ENCODE peak calls at places on chromosomes 16 and 17, in five cellular contexts. One of them, this sample, is unnamed.

GRCh38 chr17:31416503-31416923 is 25.0 kb downstream of the RAB11FIP4 start:
- ATAC-seq in Panc1: peak; percentile 73
- ATAC-seq in lower lobe of right lung: no peak
- ATAC-seq in right cardiac atrium: peak; percentile 83
- ATAC-seq in body of pancreas: no peak
- ATAC-seq in this sample: no peak

GRCh38 chr17:43816336-43817320 is 16.3 kb downstream of the MPP3 start:
- ATAC-seq in lower lobe of right lung: peak; percentile 5
- ATAC-seq in right cardiac atrium: peak; percentile 2
- ATAC-seq in body of pancreas: no peak
- ATAC-seq in Panc1: no peak
- ATAC-seq in this sample: no peak

GRCh38 chr16:84360170-84360569 is 8.2 kb upstream of the ATP2C2 start:
- ATAC-seq in Panc1: no peak
- ATAC-seq in lower lobe of right lung: no peak
- ATAC-seq in right cardiac atrium: no peak
- ATAC-seq in body of pancreas: no peak
- ATAC-seq in this sample: no peak

GRCh38 chr16:55832788-55833583 is at the start of gene CES1:
- ATAC-seq in body of pancreas: peak; percentile 53
- ATAC-seq in right cardiac atrium: peak; percentile 83
- ATAC-seq in lower lobe of right lung: peak; percentile 88
- ATAC-seq in Panc1: peak; percentile 76
- ATAC-seq in this sample: peak; percentile 62

GRCh38 chr16:88784074-88784855 is 755 bp downstream of the PIEZO1 start:
- ATAC-seq in lower lobe of right lung: peak; percentile 77
- ATAC-seq in Panc1: peak; percentile 46
- ATAC-seq in body of pancreas: peak; percentile 80
- ATAC-seq in right cardiac atrium: peak; percentile 83
- ATAC-seq in this sample: peak; percentile 71

GRCh38 chr16:57899771-57900661 is 70.9 kb downstream of the CNGB1 start:
- ATAC-seq in lower lobe of right lung: peak; percentile 81
- ATAC-seq in body of pancreas: peak; percentile 64
- ATAC-seq in right cardiac atrium: peak; percentile 75
- ATAC-seq in Panc1: peak; percentile 74
- ATAC-seq in this sample: peak; percentile 50

GRCh38 chr16:53131050-53131362 is 76.2 kb downstream of the CHD9 start:
- ATAC-seq in body of pancreas: peak; percentile 0
- ATAC-seq in right cardiac atrium: no peak
- ATAC-seq in lower lobe of right lung: no peak
- ATAC-seq in Panc1: no peak
- ATAC-seq in this sample: no peak

GRCh38 chr17:49576121-49576905 is 642 bp downstream of the NXPH3 start:
- ATAC-seq in Panc1: peak; percentile 71
- ATAC-seq in right cardiac atrium: peak; percentile 61
- ATAC-seq in lower lobe of right lung: peak; percentile 61
- ATAC-seq in body of pancreas: peak; percentile 40
- ATAC-seq in this sample: peak; percentile 58

GRCh38 chr17:73494955-73495349 is 149.3 kb downstream of the SDK2 start:
- ATAC-seq in body of pancreas: no peak
- ATAC-seq in Panc1: no peak
- ATAC-seq in right cardiac atrium: no peak
- ATAC-seq in lower lobe of right lung: no peak
- ATAC-seq in this sample: no peak

GRCh38 chr16:17397499-17397891 is 73.3 kb downstream of the XYLT1 start:
- ATAC-seq in body of pancreas: peak; percentile 67
- ATAC-seq in Panc1: no peak
- ATAC-seq in lower lobe of right lung: peak; percentile 91
- ATAC-seq in right cardiac atrium: peak; percentile 89
- ATAC-seq in this sample: peak; percentile 69

GRCh38 chr17:40452074-40452787 is 9.0 kb downstream of the IGFBP4 start:
- ATAC-seq in right cardiac atrium: peak; percentile 58
- ATAC-seq in body of pancreas: no peak
- ATAC-seq in lower lobe of right lung: no peak
- ATAC-seq in Panc1: no peak
- ATAC-seq in this sample: peak; percentile 55

GRCh38 chr17:44170135-44170498 is 387 bp upstream of the ASB16 start:
- ATAC-seq in right cardiac atrium: peak; percentile 9
- ATAC-seq in Panc1: no peak
- ATAC-seq in body of pancreas: peak; percentile 3
- ATAC-seq in lower lobe of right lung: no peak
- ATAC-seq in this sample: no peak

GRCh38 chr17:77571562-77571981 is 386.9 kb upstream of the TNRC6C start:
- ATAC-seq in right cardiac atrium: peak; percentile 37
- ATAC-seq in body of pancreas: no peak
- ATAC-seq in Panc1: no peak
- ATAC-seq in lower lobe of right lung: no peak
- ATAC-seq in this sample: no peak

DNA sequence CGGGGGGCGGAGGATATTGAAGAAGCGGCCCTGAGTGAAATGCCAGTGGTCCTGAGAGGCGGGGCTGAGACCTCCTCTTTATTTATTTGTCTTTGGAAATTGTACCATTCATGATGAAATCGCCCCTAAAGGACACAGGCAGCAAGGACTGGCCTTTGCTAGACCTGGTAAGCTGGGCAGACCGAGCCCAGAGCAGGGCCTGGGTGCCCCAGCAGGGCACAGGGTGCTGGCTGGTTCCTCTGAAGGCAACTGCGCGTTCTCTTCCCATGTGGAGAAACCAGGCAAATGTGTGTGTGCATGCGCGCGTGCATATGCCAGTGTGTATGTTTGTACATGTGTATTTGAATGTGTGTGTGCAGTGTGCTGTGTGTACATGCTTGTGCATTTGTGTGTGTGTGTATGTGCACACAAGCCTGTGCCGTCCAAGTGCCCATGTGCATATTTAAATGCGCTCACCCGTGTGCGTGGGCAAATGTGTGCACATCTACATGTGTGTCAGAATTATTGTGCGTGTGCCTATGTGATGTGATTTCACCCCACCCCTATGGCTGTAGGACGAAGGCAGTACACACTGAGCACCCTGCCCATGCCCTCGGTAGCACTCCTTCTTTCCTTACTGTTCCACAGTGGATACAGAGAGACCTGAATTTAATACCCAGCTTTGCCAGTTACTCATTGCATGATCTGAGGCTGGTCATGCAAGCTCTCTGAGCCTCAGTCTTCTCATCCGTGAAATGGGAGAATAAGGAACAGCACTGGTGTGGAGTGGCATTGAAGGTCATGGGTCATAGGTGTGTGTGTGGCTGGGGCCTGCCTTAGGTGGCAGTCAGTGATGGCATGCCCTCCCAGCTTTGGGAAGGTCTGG is 105.2 kb downstream of the CMIP start:
- ATAC-seq in right cardiac atrium: no peak
- ATAC-seq in body of pancreas: no peak
- ATAC-seq in lower lobe of right lung: no peak
- ATAC-seq in Panc1: no peak
- ATAC-seq in this sample: no peak
- H3K4me3 ChIP-seq in right cardiac atrium: no peak overlapping the region
- H3K4me3 ChIP-seq in body of pancreas: no peak overlapping the region
- H3K4me3 ChIP-seq in lower lobe of right lung: no peak overlapping the region
- H3K4me3 ChIP-seq in Panc1: no peak overlapping the region
- H3K4me3 ChIP-seq in this sample: no peak overlapping the region

GRCh38 chr17:58004060-58004459 is 3.0 kb downstream of the SRSF1 start:
- ATAC-seq in Panc1: no peak
- ATAC-seq in lower lobe of right lung: no peak
- ATAC-seq in right cardiac atrium: no peak
- ATAC-seq in body of pancreas: no peak
- ATAC-seq in this sample: no peak
- H3K4me3 ChIP-seq in Panc1: peak overlapping the region; percentile 1
- H3K4me3 ChIP-seq in lower lobe of right lung: no peak overlapping the region
- H3K4me3 ChIP-seq in right cardiac atrium: no peak overlapping the region
- H3K4me3 ChIP-seq in body of pancreas: no peak overlapping the region
- H3K4me3 ChIP-seq in this sample: peak overlapping the region; percentile 81

GRCh38 chr17:46818319-46818928 is at the start of gene WNT3:
- ATAC-seq in Panc1: no peak
- ATAC-seq in right cardiac atrium: peak; percentile 8
- ATAC-seq in lower lobe of right lung: peak; percentile 39
- ATAC-seq in body of pancreas: peak; percentile 24
- ATAC-seq in this sample: no peak
- H3K4me3 ChIP-seq in Panc1: no peak within 1 kb of the TSS
- H3K4me3 ChIP-seq in right cardiac atrium: peak within 1 kb of the TSS; percentile 49
- H3K4me3 ChIP-seq in lower lobe of right lung: peak within 1 kb of the TSS; percentile 51
- H3K4me3 ChIP-seq in body of pancreas: peak within 1 kb of the TSS; percentile 17
- H3K4me3 ChIP-seq in this sample: peak within 1 kb of the TSS; percentile 46

GRCh38 chr17:14302421-14303099 is 1.7 kb downstream of the HS3ST3B1 start:
- ATAC-seq in lower lobe of right lung: peak; percentile 84
- ATAC-seq in right cardiac atrium: peak; percentile 85
- ATAC-seq in Panc1: peak; percentile 80
- ATAC-seq in body of pancreas: peak; percentile 64
- ATAC-seq in this sample: peak; percentile 66
- H3K4me3 ChIP-seq in lower lobe of right lung: peak overlapping the region; percentile 66
- H3K4me3 ChIP-seq in right cardiac atrium: peak overlapping the region; percentile 41
- H3K4me3 ChIP-seq in Panc1: peak overlapping the region; percentile 60
- H3K4me3 ChIP-seq in body of pancreas: peak overlapping the region; percentile 22
- H3K4me3 ChIP-seq in this sample: peak overlapping the region; percentile 72

DNA sequence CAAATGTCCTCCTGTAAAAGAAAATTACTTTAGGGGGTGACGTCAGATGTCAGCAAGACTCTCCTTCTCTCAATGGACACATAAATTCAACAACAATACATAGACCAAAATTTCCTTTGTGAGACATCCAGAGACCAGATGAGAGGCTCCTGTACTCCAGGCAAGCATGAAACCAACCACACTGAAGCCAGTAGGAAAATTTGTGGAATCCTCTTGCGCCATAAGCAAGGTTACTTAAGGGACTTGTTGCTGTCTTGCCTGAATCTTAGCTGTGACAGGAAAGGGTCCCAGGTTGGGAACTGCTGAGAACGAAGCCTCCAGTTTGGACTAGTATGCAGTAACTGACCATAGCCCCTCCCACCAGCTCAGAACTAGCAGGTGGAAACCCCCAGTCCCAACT is 56.0 kb downstream of the CEP112 start:
- ATAC-seq in Panc1: no peak
- ATAC-seq in right cardiac atrium: no peak
- ATAC-seq in body of pancreas: no peak
- ATAC-seq in lower lobe of right lung: no peak
- ATAC-seq in this sample: no peak
- H3K4me3 ChIP-seq in Panc1: no peak overlapping the region
- H3K4me3 ChIP-seq in right cardiac atrium: no peak overlapping the region
- H3K4me3 ChIP-seq in body of pancreas: no peak overlapping the region
- H3K4me3 ChIP-seq in lower lobe of right lung: no peak overlapping the region
- H3K4me3 ChIP-seq in this sample: no peak overlapping the region

DNA sequence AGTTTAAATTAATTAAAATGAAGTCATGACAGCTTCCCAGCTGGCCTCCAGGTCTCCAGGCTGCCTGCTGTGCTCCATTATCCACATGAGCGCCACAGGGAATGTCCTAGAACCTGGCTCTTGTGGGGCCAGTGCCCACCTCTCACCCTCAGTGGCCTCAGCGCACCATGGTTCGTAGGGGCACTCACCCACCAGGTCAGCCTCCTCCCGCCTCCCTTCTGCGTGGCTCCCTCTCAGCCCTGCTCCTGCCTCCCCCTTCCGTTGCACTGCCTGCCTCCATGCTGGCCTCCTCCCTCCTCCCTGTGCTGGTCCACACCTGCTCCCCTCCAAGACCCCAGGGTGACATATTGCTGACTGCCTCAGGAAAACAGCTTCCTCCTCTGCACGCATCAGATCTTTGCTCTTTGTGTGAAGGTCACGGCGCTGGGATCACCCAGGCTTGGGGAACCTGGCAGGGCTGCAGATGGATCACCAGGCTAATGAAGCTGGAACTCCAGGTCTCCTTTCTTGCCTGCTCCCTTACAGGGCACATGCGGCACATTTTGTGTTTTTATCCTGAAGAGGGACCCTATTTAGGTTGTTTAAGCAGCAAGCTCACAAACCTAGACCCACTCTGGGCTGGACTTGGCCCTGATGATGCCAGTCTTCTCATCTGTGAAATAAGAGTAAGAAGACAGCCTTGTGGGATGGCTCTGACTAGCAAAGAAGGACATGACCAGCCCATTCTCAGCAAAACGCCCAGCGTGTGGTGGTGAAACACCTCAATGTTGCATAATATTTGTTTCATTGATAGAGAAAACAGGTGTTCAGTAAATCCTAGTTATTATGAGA is 47.9 kb downstream of the IRF8 start:
- ATAC-seq in lower lobe of right lung: no peak
- ATAC-seq in right cardiac atrium: no peak
- ATAC-seq in Panc1: no peak
- ATAC-seq in body of pancreas: no peak
- ATAC-seq in this sample: no peak
- H3K4me3 ChIP-seq in lower lobe of right lung: no peak overlapping the region
- H3K4me3 ChIP-seq in right cardiac atrium: no peak overlapping the region
- H3K4me3 ChIP-seq in Panc1: no peak overlapping the region
- H3K4me3 ChIP-seq in body of pancreas: no peak overlapping the region
- H3K4me3 ChIP-seq in this sample: no peak overlapping the region

DNA sequence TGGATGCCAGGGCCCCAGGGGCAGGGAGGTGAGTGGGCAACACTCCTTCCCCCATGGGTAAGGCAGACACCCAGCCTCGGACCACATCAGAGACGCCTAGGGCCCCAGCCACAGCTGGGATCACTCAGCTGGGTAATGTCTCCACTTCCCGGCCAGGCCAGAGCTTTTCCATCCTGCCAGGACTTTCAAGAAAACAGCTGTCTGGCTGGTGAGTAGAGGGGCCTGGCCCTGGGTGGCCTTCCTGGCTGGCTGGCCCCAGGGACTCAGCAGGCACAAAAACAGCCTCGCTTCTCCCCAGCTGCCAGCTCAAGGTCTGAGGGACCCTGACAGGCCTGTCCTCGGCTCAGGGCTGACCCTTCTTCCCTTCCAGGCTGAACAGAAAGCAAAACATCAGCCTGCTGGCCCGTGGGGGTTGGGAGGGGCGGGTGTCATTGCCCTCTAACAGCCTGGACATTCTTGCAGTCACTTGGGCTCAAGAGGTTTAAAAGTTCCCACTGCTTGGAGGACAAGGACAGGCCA is 45.3 kb upstream of the JPH3 start:
- ATAC-seq in Panc1: no peak
- ATAC-seq in body of pancreas: peak; percentile 28
- ATAC-seq in right cardiac atrium: peak; percentile 55
- ATAC-seq in lower lobe of right lung: peak; percentile 43
- ATAC-seq in this sample: peak; percentile 69
- H3K4me3 ChIP-seq in Panc1: no peak overlapping the region
- H3K4me3 ChIP-seq in body of pancreas: no peak overlapping the region
- H3K4me3 ChIP-seq in right cardiac atrium: no peak overlapping the region
- H3K4me3 ChIP-seq in lower lobe of right lung: no peak overlapping the region
- H3K4me3 ChIP-seq in this sample: no peak overlapping the region

DNA sequence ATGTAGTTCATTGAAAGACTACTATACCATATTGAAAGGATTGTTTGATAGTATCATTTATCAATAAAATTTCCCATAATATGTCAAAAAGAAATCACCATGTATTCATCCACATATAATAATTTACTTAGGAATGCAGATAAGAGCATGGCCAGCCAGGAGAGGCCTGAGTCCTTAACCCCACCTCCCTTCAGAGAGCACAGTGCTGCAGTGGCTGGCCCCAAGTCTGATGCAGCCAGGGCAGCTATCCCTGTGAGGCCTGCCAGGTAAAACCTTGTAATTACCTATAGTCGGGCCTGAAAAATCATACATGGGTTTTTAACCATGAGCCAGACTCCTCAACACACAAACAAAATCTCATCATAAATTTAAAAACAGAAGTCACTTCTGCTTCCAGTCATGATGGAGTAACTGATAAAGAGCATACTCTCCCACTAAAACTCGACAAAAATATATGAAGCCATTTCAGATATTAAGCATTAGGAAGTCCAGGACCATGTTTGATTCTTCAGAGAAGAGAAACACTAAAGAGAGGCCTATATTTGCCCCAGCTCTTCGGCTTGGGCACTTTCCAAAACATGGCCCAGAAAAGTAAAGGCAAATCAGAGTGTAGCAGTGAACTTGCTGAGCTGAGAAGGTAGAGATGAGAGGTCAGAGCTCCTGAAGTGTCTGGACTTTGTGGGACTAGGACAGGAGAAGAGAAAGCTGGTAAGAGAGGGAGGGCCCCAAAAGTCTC is 40.9 kb upstream of the CCNF start:
- ATAC-seq in lower lobe of right lung: no peak
- ATAC-seq in right cardiac atrium: no peak
- ATAC-seq in body of pancreas: peak; percentile 39
- ATAC-seq in Panc1: peak; percentile 13
- ATAC-seq in this sample: no peak
- H3K4me3 ChIP-seq in lower lobe of right lung: no peak overlapping the region
- H3K4me3 ChIP-seq in right cardiac atrium: no peak overlapping the region
- H3K4me3 ChIP-seq in body of pancreas: no peak overlapping the region
- H3K4me3 ChIP-seq in Panc1: no peak overlapping the region
- H3K4me3 ChIP-seq in this sample: no peak overlapping the region